ENCODE peak calls at places on chromosomes 4 and X, in ten cellular contexts. R, Y, D, U, T, W, Q, L, S and K are unnamed samples. For H3K4me1, the result is how much of the 10 kb centered on the place peaks cover.

GRCh38 chr4:73917081-73917501 is 47.9 kb downstream of the CXCL1 start:
- ATAC-seq in R (peak), Y (peak), D (peak), U (peak), T (peak), W (no peak), Q (peak), L (no peak), S (peak), K (peak)

GRCh38 chr4:87697272-87697671 is 47.2 kb downstream of the DMP1 start:
- ATAC-seq in R (no peak), Y (no peak), D (no peak), U (no peak), T (no peak), W (peak), Q (no peak), L (no peak), S (no peak), K (no peak)

GRCh38 chrX:15750611-15751159 is 12.6 kb downstream of the CA5B start:
- ATAC-seq in R (no peak), Y (no peak), D (peak), U (peak), T (no peak), W (no peak), Q (no peak), L (peak), S (no peak), K (peak)

GRCh38 chr4:166422475-166422874 is 549.4 kb downstream of the TLL1 start:
- ATAC-seq in R (no peak), Y (peak), D (no peak), U (no peak), T (no peak), W (no peak), Q (no peak), L (no peak), S (no peak), K (no peak)

GRCh38 chrX:31333181-31333831 is 261.5 kb upstream of the FTHL17 start:
- ATAC-seq in R (no peak), Y (peak), D (no peak), U (no peak), T (no peak), W (no peak), Q (no peak), L (no peak), S (peak), K (no peak)

GRCh38 chrX:19709117-19709811 is 178.1 kb downstream of the SH3KBP1 start:
- ATAC-seq in R (peak), Y (no peak), D (peak), U (peak), T (no peak), W (peak), Q (no peak), L (no peak), S (no peak), K (no peak)

GRCh38 chr4:7398104-7398423 is 36.7 kb downstream of the PSAPL1 start:
- ATAC-seq in R (peak), Y (peak), D (peak), U (peak), T (peak), W (peak), Q (no peak), L (no peak), S (peak), K (peak)

GRCh38 chrX:63718010-63718694 is 66.9 kb downstream of the ARHGEF9 start:
- ATAC-seq in R (no peak), Y (no peak), D (peak), U (peak), T (no peak), W (no peak), Q (no peak), L (no peak), S (no peak), K (no peak)

GRCh38 chrX:44306336-44306735 is 37.1 kb downstream of the EFHC2 start:
- ATAC-seq in R (no peak), Y (peak), D (no peak), U (no peak), T (no peak), W (no peak), Q (no peak), L (no peak), S (no peak), K (no peak)

GRCh38 chrX:53682885-53683555 is 3.5 kb downstream of the HUWE1 start:
- ATAC-seq in R (no peak), Y (peak), D (no peak), U (peak), T (no peak), W (peak), Q (peak), L (no peak), S (no peak), K (no peak)

GRCh38 chr4:78477276-78477675 is 74.3 kb upstream of the ANXA3 start:
- ATAC-seq in R (no peak), Y (peak), D (no peak), U (no peak), T (no peak), W (no peak), Q (no peak), L (no peak), S (no peak), K (no peak)

GRCh38 chr4:128385199-128385598 is 97.6 kb upstream of the PGRMC2 start:
- ATAC-seq in R (no peak), Y (no peak), D (no peak), U (no peak), T (no peak), W (no peak), Q (no peak), L (no peak), S (no peak), K (no peak)
- H3K27ac ChIP-seq in R (no peak), Y (no peak), D (no peak), U (peak), T (peak), W (no peak), Q (peak), L (no peak), S (peak), K (peak)

GRCh38 chr4:26337612-26338011 is 16.8 kb downstream of the RBPJ start:
- ATAC-seq in R (no peak), Y (no peak), D (no peak), U (no peak), T (no peak), W (no peak), Q (no peak), L (no peak), S (no peak), K (no peak)
- H3K4me1 ChIP-seq in R (under half), Y (under half), D (half or more), U (under half), T (under half), W (under half), Q (under half), L (under half), S (under half), K (under half)

DNA sequence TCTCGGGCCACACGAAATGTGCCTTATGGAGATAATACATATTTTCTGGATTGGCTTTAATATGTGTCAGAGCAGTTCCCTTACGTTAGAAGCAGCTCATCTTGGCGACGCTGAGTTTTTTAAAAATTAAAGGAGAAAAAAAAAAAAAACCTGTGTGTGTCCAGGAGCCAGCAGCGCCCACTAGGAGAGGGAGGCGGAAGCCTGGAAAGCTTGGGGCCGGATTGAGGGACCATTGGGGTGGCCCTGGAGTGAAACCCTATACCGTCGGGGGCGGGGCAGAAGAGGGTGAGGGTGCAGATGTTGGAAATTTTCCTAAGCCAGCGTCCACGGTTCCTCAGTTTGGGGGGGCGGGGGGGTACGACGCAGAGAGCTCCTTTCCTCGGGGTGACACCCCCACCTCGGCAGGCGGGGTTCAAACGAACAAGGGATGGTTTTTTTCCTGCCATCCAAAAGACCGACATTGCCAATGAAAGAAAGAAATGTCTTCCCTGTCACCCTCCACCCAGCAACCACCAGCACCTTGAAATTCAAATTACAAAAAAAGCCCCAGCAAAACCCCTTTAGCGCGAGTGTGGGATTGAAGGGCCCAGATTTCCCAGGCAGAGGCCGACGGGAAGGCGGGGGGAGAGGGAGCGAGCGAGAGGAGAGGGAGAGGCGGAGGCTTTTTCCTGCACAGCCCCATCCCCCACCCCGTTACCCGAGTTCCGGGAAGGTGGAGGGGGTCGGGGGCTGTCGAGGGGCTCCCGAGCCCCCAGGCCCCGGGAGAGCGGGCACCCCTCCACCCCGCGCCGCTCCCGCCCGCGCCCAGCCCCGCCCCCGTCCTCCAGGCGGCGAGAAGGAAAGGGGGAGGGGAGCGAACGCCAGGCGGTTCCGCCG is 868 bp downstream of the SMARCA1 start:
- ATAC-seq in R (peak), Y (peak), D (peak), U (peak), T (peak), W (peak), Q (peak), L (peak), S (peak), K (peak)
- H3K27ac ChIP-seq in R (peak), Y (no peak), D (peak), U (peak), T (peak), W (peak), Q (peak), L (no peak), S (peak), K (peak)

GRCh38 chr4:41200486-41201017 is 13.8 kb downstream of the APBB2 start:
- ATAC-seq in R (no peak), Y (peak), D (peak), U (peak), T (no peak), W (no peak), Q (no peak), L (no peak), S (no peak), K (no peak)

GRCh38 chr4:41196633-41197332 is 17.6 kb downstream of the APBB2 start:
- ATAC-seq in R (no peak), Y (no peak), D (peak), U (no peak), T (no peak), W (no peak), Q (no peak), L (no peak), S (no peak), K (no peak)

GRCh38 chr4:41197495-41197894 is 16.8 kb downstream of the APBB2 start:
- ATAC-seq in R (no peak), Y (no peak), D (no peak), U (no peak), T (no peak), W (no peak), Q (no peak), L (no peak), S (no peak), K (no peak)

GRCh38 chr4:41202356-41202755 is 12.0 kb downstream of the APBB2 start:
- ATAC-seq in R (no peak), Y (no peak), D (no peak), U (no peak), T (no peak), W (no peak), Q (no peak), L (no peak), S (no peak), K (no peak)

DNA sequence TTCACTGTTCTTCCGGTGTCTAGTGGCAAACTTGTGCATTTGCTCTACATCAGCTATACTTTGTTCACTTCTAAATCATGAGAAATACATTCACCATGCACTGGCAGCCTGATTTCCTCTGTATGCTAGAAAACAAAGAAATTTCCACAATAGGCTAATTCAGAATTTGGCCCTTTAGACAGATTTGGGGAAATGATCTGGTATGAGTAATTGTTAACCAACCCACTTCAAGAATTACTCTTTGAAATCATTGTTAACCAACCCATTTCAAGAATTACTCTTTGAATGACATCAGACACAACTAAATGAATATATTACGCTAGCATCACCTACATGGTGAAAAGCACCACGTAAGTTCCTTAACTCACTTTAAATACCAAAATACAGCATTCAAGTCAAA is 14.6 kb downstream of the APBB2 start:
- ATAC-seq in R (no peak), Y (no peak), D (no peak), U (no peak), T (no peak), W (no peak), Q (no peak), L (no peak), S (no peak), K (no peak)
- H3K4me1 ChIP-seq in R (under half), Y (under half), D (under half), U (under half), T (under half), W (under half), Q (under half), L (under half), S (under half), K (under half)

GRCh38 chrX:10633722-10634121 is 13.3 kb upstream of the MID1 start:
- ATAC-seq in R (no peak), Y (peak), D (peak), U (peak), T (no peak), W (peak), Q (no peak), L (no peak), S (no peak), K (peak)

GRCh38 chrX:10631416-10632145 is 11.2 kb upstream of the MID1 start:
- ATAC-seq in R (no peak), Y (no peak), D (no peak), U (no peak), T (no peak), W (no peak), Q (no peak), L (no peak), S (no peak), K (no peak)

GRCh38 chrX:10636851-10637250 is 16.5 kb upstream of the MID1 start:
- ATAC-seq in R (no peak), Y (no peak), D (no peak), U (no peak), T (no peak), W (no peak), Q (no peak), L (no peak), S (no peak), K (no peak)

GRCh38 chrX:10634681-10635161 is 14.3 kb upstream of the MID1 start:
- ATAC-seq in R (no peak), Y (peak), D (no peak), U (no peak), T (no peak), W (no peak), Q (no peak), L (no peak), S (no peak), K (no peak)

DNA sequence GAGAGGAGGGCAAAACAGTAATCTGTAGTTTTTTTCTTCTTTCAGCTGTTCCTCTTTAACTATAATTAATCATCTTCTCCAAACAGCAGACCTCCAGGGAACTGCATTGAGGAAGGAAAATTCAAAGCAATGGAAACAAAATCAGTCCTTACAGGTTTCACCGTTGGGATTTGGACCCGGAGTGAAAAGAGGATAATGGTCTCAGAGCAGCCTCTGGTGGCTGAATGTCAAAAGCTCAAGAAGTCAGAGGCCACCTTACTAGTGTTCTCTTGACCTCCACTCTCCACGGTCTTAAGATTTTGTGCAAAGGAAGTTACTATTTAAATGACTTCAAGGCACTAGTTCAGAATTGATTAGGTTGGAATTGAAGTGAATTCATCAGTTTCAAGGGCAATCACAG is 16.0 kb upstream of the MID1 start:
- ATAC-seq in R (no peak), Y (no peak), D (peak), U (peak), T (peak), W (no peak), Q (no peak), L (no peak), S (peak), K (peak)
- H3K27ac ChIP-seq in R (no peak), Y (peak), D (peak), U (no peak), T (no peak), W (no peak), Q (no peak), L (no peak), S (no peak), K (peak)

GRCh38 chrX:9856596-9856995 is 70.4 kb downstream of the SHROOM2 start:
- ATAC-seq in R (no peak), Y (no peak), D (no peak), U (no peak), T (no peak), W (no peak), Q (no peak), L (no peak), S (peak), K (no peak)
- H3K4me1 ChIP-seq in R (under half), Y (under half), D (under half), U (under half), T (under half), W (under half), Q (under half), L (under half), S (under half), K (under half)

GRCh38 chr4:186644737-186645261 is 78.9 kb downstream of the FAT1 start:
- ATAC-seq in R (no peak), Y (peak), D (no peak), U (no peak), T (peak), W (no peak), Q (no peak), L (no peak), S (peak), K (no peak)

GRCh38 chr4:186642530-186642929 is 81.1 kb downstream of the FAT1 start:
- ATAC-seq in R (no peak), Y (no peak), D (no peak), U (no peak), T (no peak), W (no peak), Q (no peak), L (no peak), S (no peak), K (no peak)

GRCh38 chr4:186644316-186644638 is 79.4 kb downstream of the FAT1 start:
- ATAC-seq in R (no peak), Y (peak), D (no peak), U (no peak), T (no peak), W (no peak), Q (no peak), L (no peak), S (no peak), K (no peak)

GRCh38 chr4:186642998-186643397 is 80.7 kb downstream of the FAT1 start:
- ATAC-seq in R (no peak), Y (no peak), D (no peak), U (no peak), T (no peak), W (no peak), Q (no peak), L (no peak), S (peak), K (no peak)

DNA sequence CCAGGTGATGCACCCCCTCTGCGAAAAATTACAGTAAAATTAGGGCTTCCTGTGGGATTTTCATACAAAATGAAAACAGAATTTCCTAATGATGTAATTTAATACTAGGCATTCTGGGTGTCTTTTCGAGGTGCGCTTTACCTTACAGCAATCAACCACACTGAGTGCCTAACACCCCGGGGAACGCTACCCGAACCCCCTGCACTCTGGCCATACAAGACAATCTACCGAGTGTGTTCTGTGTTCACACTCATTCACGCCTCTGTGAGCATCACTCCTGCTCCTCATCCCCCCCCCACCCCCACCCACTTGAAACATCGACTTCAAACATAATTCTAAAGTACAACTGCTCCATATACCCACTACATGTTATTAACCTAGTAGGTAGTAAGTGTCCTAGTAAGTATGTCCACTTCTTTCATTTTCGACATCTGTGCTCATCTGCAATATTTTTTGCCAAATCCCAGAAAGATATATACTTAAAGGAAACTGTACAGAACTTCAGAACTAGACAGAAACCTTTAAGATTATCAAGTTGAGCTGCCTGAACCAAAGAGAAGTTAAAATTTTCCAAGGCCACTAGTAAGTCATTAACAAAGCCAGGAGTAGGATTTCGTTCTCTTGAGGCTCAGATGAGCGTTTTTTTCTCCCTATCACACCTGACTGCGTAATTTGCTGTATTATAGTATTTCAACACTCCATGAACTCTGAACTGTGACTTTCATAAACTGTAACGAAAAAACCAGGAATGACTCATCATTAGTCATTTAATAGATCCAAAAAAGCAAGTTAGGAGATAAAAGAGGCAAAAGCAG is 79.9 kb downstream of the FAT1 start:
- ATAC-seq in R (no peak), Y (peak), D (peak), U (no peak), T (peak), W (no peak), Q (no peak), L (no peak), S (no peak), K (no peak)
- H3K27ac ChIP-seq in R (no peak), Y (peak), D (no peak), U (no peak), T (peak), W (no peak), Q (no peak), L (no peak), S (no peak), K (no peak)

GRCh38 chr4:184540307-184540706 is 66.0 kb upstream of the IRF2 start:
- ATAC-seq in R (no peak), Y (no peak), D (no peak), U (no peak), T (no peak), W (no peak), Q (no peak), L (no peak), S (no peak), K (no peak)
- H3K4me1 ChIP-seq in R (under half), Y (under half), D (under half), U (under half), T (under half), W (under half), Q (under half), L (under half), S (under half), K (under half)

GRCh38 chr4:100414016-100414790 is 103.6 kb downstream of the EMCN start:
- ATAC-seq in R (no peak), Y (peak), D (peak), U (no peak), T (no peak), W (no peak), Q (peak), L (no peak), S (no peak), K (no peak)
- H3K27ac ChIP-seq in R (no peak), Y (no peak), D (no peak), U (no peak), T (no peak), W (no peak), Q (peak), L (no peak), S (no peak), K (no peak)